ENCODE peak calls at places on chromosomes 5 and 9, in four cellular contexts. A, F, U and C are unnamed samples.

GRCh38 chr9:121386442-121387175 is 16.6 kb upstream of the STOM start:
- DNase-seq in A (no peak), F (no peak), U (no peak), C (no peak)

GRCh38 chr5:35851282-35851681 is 5.4 kb upstream of the IL7R start:
- DNase-seq in A (no peak), F (no peak), U (no peak), C (no peak)

GRCh38 chr9:123399803-123400378 is 43.9 kb downstream of the CRB2 start:
- DNase-seq in A (no peak), F (no peak), U (peak; percentile 18), C (no peak)

GRCh38 chr9:90432951-90433350 is 209.7 kb downstream of the DIRAS2 start:
- DNase-seq in A (no peak), F (peak; percentile 29), U (no peak), C (no peak)

GRCh38 chr9:34035656-34036055 is 13.0 kb downstream of the UBAP2 start:
- DNase-seq in A (no peak), F (no peak), U (no peak), C (no peak)

GRCh38 chr5:424259-425110 is 18.5 kb upstream of the EXOC3 start:
- DNase-seq in A (no peak), F (no peak), U (no peak), C (no peak)

GRCh38 chr9:70130266-70130665 is 86.6 kb downstream of the MAMDC2 start:
- DNase-seq in A (no peak), F (peak; percentile 27), U (no peak), C (no peak)

GRCh38 chr5:135238622-135239460 is 160.2 kb downstream of the MACROH2A1 start:
- DNase-seq in A (no peak), F (no peak), U (no peak), C (no peak)

GRCh38 chr5:129461816-129462396 is 1.8 kb downstream of the ADAMTS19 start:
- DNase-seq in A (no peak), F (no peak), U (no peak), C (no peak)

GRCh38 chr5:8848997-8849585 is 696.8 kb downstream of the SEMA5A start:
- DNase-seq in A (no peak), F (no peak), U (no peak), C (no peak)

GRCh38 chr5:14627270-14627669 is 37.2 kb upstream of the OTULIN start:
- DNase-seq in A (no peak), F (no peak), U (no peak), C (no peak)

GRCh38 chr5:169744336-169744735 is 107.3 kb downstream of the DOCK2 start:
- DNase-seq in A (no peak), F (no peak), U (no peak), C (no peak)

GRCh38 chr5:4855048-4855447 is 285.1 kb upstream of the ADAMTS16 start:
- DNase-seq in A (no peak), F (no peak), U (no peak), C (no peak)

GRCh38 chr9:132025766-132026165 is 53.9 kb downstream of the MED27 start:
- DNase-seq in A (no peak), F (no peak), U (no peak), C (no peak)

GRCh38 chr9:124079176-124079925 is 67.8 kb downstream of the LHX2 start:
- DNase-seq in A (no peak), F (no peak), U (no peak), C (no peak)

GRCh38 chr9:20775683-20776082 is 91.6 kb downstream of the FOCAD start:
- DNase-seq in A (no peak), F (no peak), U (no peak), C (no peak)

GRCh38 chr9:132001550-132001949 is 78.1 kb downstream of the MED27 start:
- DNase-seq in A (no peak), F (no peak), U (no peak), C (no peak)

GRCh38 chr5:174533127-174533453 is 191.3 kb upstream of the MSX2 start:
- DNase-seq in A (no peak), F (no peak), U (no peak), C (no peak)

GRCh38 chr9:83477571-83477970 is 60.6 kb downstream of the FRMD3 start:
- DNase-seq in A (no peak), F (no peak), U (no peak), C (no peak)

GRCh38 chr5:131765261-131765660 is 31.6 kb downstream of the FNIP1 start:
- DNase-seq in A (no peak), F (no peak), U (no peak), C (no peak)
- H3K9me3 ChIP-seq in A (peaks cover 3% of the 10 kb centered on the region), F (no peaks in the 10 kb centered on the region), U (peaks cover 3% of the 10 kb centered on the region), C (peaks cover 3% of the 10 kb centered on the region)

DNA sequence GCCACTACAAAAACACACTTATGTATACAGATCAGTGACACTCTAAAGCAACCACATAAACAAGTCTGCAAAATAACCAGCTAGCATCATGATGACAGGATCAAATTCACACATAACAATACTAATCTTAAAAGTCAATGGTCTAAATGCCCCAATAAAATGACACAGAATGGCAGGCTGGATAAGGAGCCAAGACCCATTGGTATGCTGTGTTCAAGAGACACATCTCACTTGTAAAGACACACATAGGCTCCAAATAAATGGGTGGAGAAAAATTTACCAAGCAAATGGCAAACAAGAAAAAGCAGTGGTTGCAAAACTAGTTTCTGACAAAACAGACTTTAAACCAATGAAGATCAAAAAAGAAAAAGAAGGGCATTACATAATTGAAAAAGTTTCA is 26.0 kb downstream of the GAPT start:
- DNase-seq in A (no peak), F (no peak), U (no peak), C (no peak)
- H3K9me3 ChIP-seq in A (no peaks in the 10 kb centered on the region), F (no peaks in the 10 kb centered on the region), U (peaks cover 17% of the 10 kb centered on the region), C (no peaks in the 10 kb centered on the region)

GRCh38 chr5:143362828-143363227 is 40.7 kb downstream of the NR3C1 start:
- DNase-seq in A (no peak), F (no peak), U (no peak), C (no peak)

GRCh38 chr5:143361438-143361837 is 42.0 kb downstream of the NR3C1 start:
- DNase-seq in A (no peak), F (no peak), U (no peak), C (no peak)

GRCh38 chr5:143359869-143360268 is 43.6 kb downstream of the NR3C1 start:
- DNase-seq in A (no peak), F (no peak), U (no peak), C (no peak)

DNA sequence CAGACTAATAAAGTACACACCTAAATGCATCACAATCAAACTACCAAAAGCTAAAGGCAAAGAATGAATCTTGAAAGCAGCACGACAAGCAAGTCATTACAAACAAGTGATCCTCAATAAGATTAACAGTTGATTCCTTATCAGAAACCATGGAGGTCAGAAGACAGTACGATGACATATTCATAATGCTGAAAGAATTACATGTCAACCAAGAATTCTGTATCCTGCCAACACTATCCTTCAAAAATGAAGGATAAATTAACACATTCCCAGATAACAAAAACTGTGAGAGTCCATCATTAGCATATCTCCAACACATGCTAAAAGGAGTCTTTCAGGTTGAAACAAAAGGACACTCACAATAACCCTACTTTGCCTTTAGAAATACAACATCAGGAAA is 39.4 kb downstream of the NR3C1 start:
- DNase-seq in A (no peak), F (no peak), U (no peak), C (no peak)
- H3K9me3 ChIP-seq in A (peaks cover 4% of the 10 kb centered on the region), F (no peaks in the 10 kb centered on the region), U (no peaks in the 10 kb centered on the region), C (no peaks in the 10 kb centered on the region)

DNA sequence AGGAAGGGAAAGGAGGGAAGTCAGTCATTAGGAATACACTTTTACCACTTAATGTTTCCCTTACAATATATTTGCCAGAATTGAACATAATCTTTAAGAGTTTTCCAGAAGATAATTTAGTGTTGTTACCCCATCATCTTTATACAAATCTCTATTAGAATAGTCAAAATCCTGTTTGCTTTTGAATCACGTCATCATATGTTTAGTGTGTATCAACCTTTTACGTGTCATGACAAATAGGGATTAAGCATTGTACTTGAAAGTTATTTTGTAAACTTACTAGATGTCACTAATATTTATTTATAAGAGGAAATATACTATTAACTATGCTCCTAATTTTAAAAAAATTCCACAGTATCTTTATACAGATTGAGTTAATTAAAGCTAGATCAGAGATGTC is 1899.5 kb downstream of the MAT2B start:
- DNase-seq in A (no peak), F (no peak), U (no peak), C (no peak)
- H3K9me3 ChIP-seq in A (no peaks in the 10 kb centered on the region), F (no peaks in the 10 kb centered on the region), U (peaks cover 3% of the 10 kb centered on the region), C (no peaks in the 10 kb centered on the region)

GRCh38 chr9:23011669-23012068 is 565.0 kb downstream of the DMRTA1 start:
- DNase-seq in A (no peak), F (no peak), U (no peak), C (no peak)

GRCh38 chr9:23005061-23005690 is 558.6 kb downstream of the DMRTA1 start:
- DNase-seq in A (no peak), F (no peak), U (no peak), C (no peak)

GRCh38 chr9:23006127-23006526 is 559.5 kb downstream of the DMRTA1 start:
- DNase-seq in A (no peak), F (no peak), U (no peak), C (no peak)
- H3K9me3 ChIP-seq in A (no peaks in the 10 kb centered on the region), F (no peaks in the 10 kb centered on the region), U (no peaks in the 10 kb centered on the region), C (no peaks in the 10 kb centered on the region)

GRCh38 chr9:94128580-94128979 is 44.3 kb downstream of the PTPDC1 start:
- DNase-seq in A (no peak), F (no peak), U (no peak), C (no peak)
- H3K9me3 ChIP-seq in A (peaks cover 10% of the 10 kb centered on the region), F (peaks cover 3% of the 10 kb centered on the region), U (peaks cover 11% of the 10 kb centered on the region), C (no peaks in the 10 kb centered on the region)

GRCh38 chr5:141306630-141307029 is 2.8 kb upstream of the SLC25A2 start:
- DNase-seq in A (no peak), F (no peak), U (no peak), C (no peak)
- H3K9me3 ChIP-seq in A (peaks cover 37% of the 10 kb centered on the region), F (peaks cover 51% of the 10 kb centered on the region), U (peaks cover 87% of the 10 kb centered on the region), C (peaks cover 9% of the 10 kb centered on the region)

DNA sequence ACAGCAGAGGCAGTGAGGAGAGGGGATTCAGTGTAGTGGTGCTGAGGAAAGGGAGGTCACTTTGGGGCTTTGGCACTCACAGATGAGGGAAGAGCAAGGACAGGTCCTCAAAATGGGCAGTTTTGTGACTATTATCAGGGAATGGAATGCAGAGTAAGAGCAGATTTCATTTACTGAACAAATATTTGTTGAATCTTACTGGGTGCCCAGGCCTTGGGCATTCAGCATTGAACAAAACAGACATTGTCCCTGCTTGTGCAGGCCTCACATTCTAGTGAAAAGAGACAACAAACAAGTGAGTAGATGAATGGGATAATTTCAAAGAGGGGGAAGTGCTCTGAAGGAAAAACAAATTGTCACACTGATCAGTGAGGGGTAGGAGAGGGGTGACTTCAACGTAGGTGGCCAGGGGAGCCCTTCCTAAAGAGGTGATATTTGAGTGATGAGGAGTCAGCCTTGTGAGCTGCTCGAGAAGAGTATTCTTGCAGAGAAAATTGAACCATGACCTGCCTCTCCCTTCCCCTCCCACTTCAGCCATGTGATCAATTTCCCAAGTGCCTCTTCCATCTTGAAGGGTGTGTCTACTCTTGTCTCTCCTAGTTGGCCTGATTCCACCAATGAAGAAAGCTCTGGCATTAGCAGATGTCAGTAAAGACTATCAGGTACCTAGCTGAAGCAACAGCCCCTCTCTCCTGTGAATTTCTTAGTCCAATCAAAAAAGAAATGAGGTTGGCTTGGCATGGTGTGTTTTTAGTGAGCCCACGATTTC is 404.2 kb downstream of the DMRT2 start:
- DNase-seq in A (no peak), F (no peak), U (no peak), C (no peak)
- H3K9me3 ChIP-seq in A (no peaks in the 10 kb centered on the region), F (no peaks in the 10 kb centered on the region), U (no peaks in the 10 kb centered on the region), C (no peaks in the 10 kb centered on the region)

DNA sequence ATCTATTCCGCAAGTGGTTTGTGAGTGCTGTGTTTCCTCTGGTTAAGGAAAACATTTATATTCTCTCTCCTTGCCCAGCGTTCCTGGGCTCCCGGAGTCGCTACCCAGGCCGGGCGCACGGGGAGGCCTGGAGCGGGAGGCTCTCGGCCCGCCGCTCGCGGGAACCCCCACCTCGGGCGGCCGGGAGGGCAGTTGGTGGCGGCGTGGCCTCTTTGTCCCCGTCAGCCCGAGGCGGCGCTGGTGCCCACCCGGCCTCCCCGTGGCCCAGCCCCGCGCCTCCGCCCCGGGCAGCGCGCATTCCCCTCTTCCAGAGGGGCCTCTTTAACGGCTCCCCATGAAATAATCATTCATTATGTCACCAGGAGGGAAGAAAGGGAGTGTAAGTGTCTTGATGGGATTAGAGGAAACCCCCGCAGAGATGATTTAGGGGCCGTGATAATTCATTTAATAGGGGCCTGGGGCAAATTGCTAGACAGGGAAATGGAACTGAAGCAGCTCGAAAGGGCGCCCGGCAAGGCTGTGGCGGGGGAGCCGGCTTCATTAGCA is 181.9 kb upstream of the TBCA start:
- DNase-seq in A (no peak), F (peak; percentile 13), U (no peak), C (no peak)
- H3K9me3 ChIP-seq in A (no peaks in the 10 kb centered on the region), F (no peaks in the 10 kb centered on the region), U (no peaks in the 10 kb centered on the region), C (no peaks in the 10 kb centered on the region)